ENCODE peak calls at places on chromosome 21, in nine cellular contexts. M is psoas muscle; Q is left ventricle myocardium inferior; S is ascending aorta; I is mesenchymal stem cell; T is CD8-positive, alpha-beta T cell; D is H9; C is cardiac muscle cell; F is fibroblast of lung. P is an unnamed sample. For H3K27me3, the result is how much of the 10 kb centered on the place peaks cover.

GRCh38 chr21:40299441-40299840 is 432.2 kb downstream of the PCP4 start:
- DNase-seq in D (no peak), Q (no peak), S (no peak), I (no peak), C (no peak), F (no peak), T (no peak), M (no peak), P (no peak)

GRCh38 chr21:34613679-34614442 is 1.1 kb downstream of the RCAN1 start:
- DNase-seq in C (no peak), D (no peak), Q (no peak), F (peak), I (peak), M (no peak), S (no peak), T (no peak), P (no peak)

GRCh38 chr21:27498025-27498424 is 531.1 kb upstream of the ADAMTS5 start:
- DNase-seq in M (no peak), Q (no peak), D (no peak), C (no peak), T (no peak), I (no peak), F (no peak), S (no peak), P (no peak)

GRCh38 chr21:27677547-27677946 is 710.7 kb upstream of the ADAMTS5 start:
- DNase-seq in I (no peak), S (no peak), M (no peak), D (no peak), F (peak), C (no peak), T (no peak), Q (no peak), P (no peak)

GRCh38 chr21:31248598-31248997 is 95.5 kb downstream of the TIAM1 start:
- DNase-seq in Q (no peak), T (no peak), D (no peak), C (no peak), M (no peak), I (peak), F (peak), S (no peak), P (no peak)

GRCh38 chr21:19993186-19993711 is 1005.0 kb upstream of the NCAM2 start:
- DNase-seq in S (no peak), I (peak), Q (no peak), D (no peak), F (no peak), C (no peak), M (no peak), T (no peak), P (no peak)

GRCh38 chr21:39381009-39381408 is 32.1 kb upstream of the HMGN1 start:
- DNase-seq in Q (no peak), I (peak), S (no peak), F (no peak), D (no peak), T (no peak), C (no peak), M (no peak), P (no peak)

GRCh38 chr21:17250651-17251294 is 262.1 kb upstream of the CXADR start:
- DNase-seq in I (no peak), S (no peak), D (no peak), M (no peak), T (no peak), F (peak), C (no peak), Q (no peak), P (no peak)

GRCh38 chr21:20949884-20950283 is 48.3 kb upstream of the NCAM2 start:
- DNase-seq in C (no peak), S (no peak), Q (no peak), I (no peak), F (no peak), M (no peak), D (no peak), T (no peak), P (no peak)

GRCh38 chr21:35084869-35085268 is 35.8 kb upstream of the RUNX1 start:
- DNase-seq in D (no peak), I (peak), T (no peak), C (no peak), F (peak), M (no peak), S (no peak), Q (no peak), P (no peak)

GRCh38 chr21:34846601-34847112 is 177.9 kb downstream of the CLIC6 start:
- DNase-seq in F (peak), I (peak), M (no peak), S (no peak), Q (no peak), C (peak), T (no peak), D (no peak), P (no peak)

GRCh38 chr21:17436626-17437111 is 76.2 kb upstream of the CXADR start:
- DNase-seq in T (no peak), S (no peak), D (no peak), F (no peak), Q (no peak), I (peak), M (no peak), C (peak), P (no peak)

GRCh38 chr21:27423073-27423472 is 456.2 kb upstream of the ADAMTS5 start:
- DNase-seq in I (peak), D (no peak), C (no peak), M (peak), T (no peak), Q (peak), S (peak), F (peak), P (no peak)

GRCh38 chr21:8991088-8991907 is 1530.1 kb upstream of the TPTE start:
- DNase-seq in C (no peak), S (peak), T (no peak), D (peak), F (peak), M (no peak), I (no peak), Q (no peak), P (no peak)

GRCh38 chr21:31497939-31498338 is 153.9 kb upstream of the TIAM1 start:
- DNase-seq in D (no peak), T (no peak), Q (no peak), M (no peak), F (no peak), I (no peak), C (no peak), S (no peak), P (no peak)

GRCh38 chr21:24444736-24445135 is 1162.5 kb downstream of the MRPL39 start:
- DNase-seq in T (no peak), Q (no peak), D (no peak), I (no peak), F (no peak), S (no peak), M (no peak), C (no peak), P (no peak)

GRCh38 chr21:38356898-38357297 is 100.1 kb downstream of the KCNJ15 start:
- DNase-seq in D (no peak), I (no peak), Q (no peak), T (no peak), M (no peak), C (no peak), S (no peak), F (no peak), P (peak)

GRCh38 chr21:29434081-29434480 is 135.4 kb downstream of the BACH1 start:
- DNase-seq in S (no peak), C (no peak), T (no peak), I (peak), D (no peak), M (no peak), F (no peak), Q (no peak), P (no peak)

GRCh38 chr21:39153373-39153772 is 29.9 kb downstream of the PSMG1 start:
- DNase-seq in D (no peak), Q (no peak), I (no peak), T (no peak), C (peak), M (no peak), S (no peak), F (no peak), P (peak)

GRCh38 chr21:35358008-35358407 is 308.9 kb upstream of the RUNX1 start:
- DNase-seq in I (no peak), F (no peak), M (no peak), T (no peak), C (no peak), S (no peak), Q (no peak), D (no peak), P (no peak)

GRCh38 chr21:40178726-40179125 is 311.5 kb downstream of the PCP4 start:
- DNase-seq in F (no peak), D (no peak), S (no peak), T (no peak), M (no peak), C (no peak), Q (no peak), I (no peak), P (no peak)

GRCh38 chr21:25079053-25079452 is 528.2 kb downstream of the MRPL39 start:
- DNase-seq in M (no peak), F (no peak), T (no peak), C (no peak), I (no peak), Q (no peak), S (no peak), D (no peak), P (no peak)

GRCh38 chr21:35603471-35603870 is 456.9 kb downstream of the SETD4 start:
- DNase-seq in I (no peak), C (no peak), T (no peak), S (no peak), F (no peak), D (peak), Q (no peak), M (no peak), P (peak)

GRCh38 chr21:39048064-39048463 is 135.2 kb downstream of the PSMG1 start:
- DNase-seq in S (peak), D (peak), I (peak), M (no peak), F (peak), Q (no peak), T (no peak), C (peak), P (peak)

GRCh38 chr21:28768753-28769152 is 223.9 kb downstream of the LTN1 start:
- DNase-seq in C (no peak), Q (no peak), S (no peak), T (no peak), I (no peak), M (no peak), D (no peak), F (no peak), P (no peak)

GRCh38 chr21:38958940-38959685 is 153.4 kb downstream of the ETS2 start:
- DNase-seq in M (peak), C (no peak), T (no peak), D (no peak), Q (no peak), S (no peak), I (peak), F (peak), P (no peak)

GRCh38 chr21:27804515-27804914 is 837.6 kb upstream of the ADAMTS5 start:
- DNase-seq in I (no peak), M (no peak), Q (peak), S (no peak), T (no peak), F (peak), D (no peak), C (peak), P (no peak)

GRCh38 chr21:38825269-38825668 is 19.5 kb downstream of the ETS2 start:
- DNase-seq in T (no peak), F (no peak), I (peak), M (no peak), D (no peak), C (no peak), Q (no peak), S (no peak), P (no peak)

GRCh38 chr21:16279658-16280581 is 550.1 kb downstream of the USP25 start:
- DNase-seq in T (no peak), M (peak), D (no peak), S (no peak), Q (peak), C (peak), F (peak), I (peak), P (no peak)

GRCh38 chr21:17139696-17140095 is 373.1 kb upstream of the CXADR start:
- DNase-seq in D (no peak), F (no peak), C (no peak), Q (no peak), S (no peak), I (no peak), T (no peak), M (no peak), P (no peak)

GRCh38 chr21:29075706-29076447 is 2.4 kb upstream of the CCT8 start:
- DNase-seq in S (no peak), T (no peak), I (no peak), Q (no peak), C (no peak), M (no peak), D (no peak), F (peak), P (no peak)

GRCh38 chr21:34926784-34927548 is 122.1 kb downstream of the RUNX1 start:
- DNase-seq in T (no peak), S (no peak), F (peak), M (no peak), I (peak), D (no peak), Q (no peak), C (peak), P (no peak)

GRCh38 chr21:34544032-34544496 is 32.1 kb upstream of the KCNE1 start:
- DNase-seq in S (peak), F (peak), T (no peak), C (peak), Q (peak), M (peak), I (peak), D (peak), P (peak)

GRCh38 chr21:17585875-17586450 is 26.7 kb downstream of the BTG3 start:
- DNase-seq in T (no peak), C (peak), S (no peak), I (peak), M (no peak), D (no peak), F (peak), Q (no peak), P (no peak)

DNA sequence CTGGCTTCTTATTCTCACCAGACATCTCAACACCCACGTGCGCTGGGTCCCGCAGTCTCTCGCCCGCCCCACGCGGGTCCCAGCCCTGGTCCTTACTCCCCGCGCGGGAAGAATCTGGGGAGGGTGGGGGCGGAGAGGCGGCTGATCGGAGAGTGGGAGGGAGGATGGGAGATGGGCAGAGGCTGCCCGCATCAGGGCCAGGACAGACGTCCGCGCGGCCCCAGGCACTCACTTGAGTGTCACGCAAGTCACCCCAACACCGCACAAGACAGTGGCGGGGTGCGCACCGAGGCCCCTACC is 6.1 kb upstream of the SIM2 start:
- DNase-seq in Q (no peak), D (no peak), S (no peak), T (no peak), C (no peak), M (no peak), I (no peak), F (no peak), P (no peak)
- H3K27me3 ChIP-seq in Q (half or more), D (half or more), S (half or more), T (half or more), C (half or more), M (under half), I (half or more), F (half or more), P (half or more)

GRCh38 chr21:41768371-41769042 is 1.7 kb upstream of the RIPK4 start:
- DNase-seq in C (peak), S (peak), Q (no peak), F (peak), T (no peak), I (peak), D (peak), M (no peak), P (peak)

GRCh38 chr21:41767606-41768370 is 936 bp upstream of the RIPK4 start:
- DNase-seq in T (no peak), D (no peak), C (no peak), M (no peak), I (no peak), S (peak), Q (no peak), F (peak), P (peak)

GRCh38 chr21:41769933-41770332 is 3.1 kb upstream of the RIPK4 start:
- DNase-seq in F (no peak), C (no peak), Q (no peak), M (no peak), S (no peak), T (no peak), D (no peak), I (no peak), P (peak)

GRCh38 chr21:41769521-41769920 is 2.7 kb upstream of the RIPK4 start:
- DNase-seq in S (peak), Q (no peak), T (no peak), F (no peak), I (no peak), C (no peak), M (no peak), D (no peak), P (no peak)

DNA sequence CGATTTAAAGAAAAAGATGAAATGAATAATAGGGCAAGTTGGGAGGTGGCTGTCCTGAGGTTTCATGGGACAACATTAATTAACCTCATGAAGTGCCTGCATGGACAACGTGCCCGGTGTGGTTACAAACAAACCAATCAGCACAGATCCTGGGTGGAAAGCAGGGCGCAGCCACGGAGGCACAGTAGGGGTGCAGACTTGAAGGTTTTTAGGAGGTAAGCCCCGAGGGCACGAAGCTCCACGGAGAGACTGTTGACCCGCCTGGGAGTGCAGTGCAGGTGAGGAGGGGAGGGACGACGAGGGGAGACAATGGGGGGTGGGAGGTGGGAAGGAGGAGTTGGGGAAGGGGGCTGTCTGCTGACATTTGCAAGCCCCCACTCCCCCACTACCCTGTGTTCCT is 2.3 kb upstream of the RIPK4 start:
- DNase-seq in D (no peak), S (peak), Q (no peak), T (no peak), M (no peak), C (no peak), F (no peak), I (no peak), P (peak)
- H3K27me3 ChIP-seq in D (half or more), S (under half), Q (half or more), T (under half), M (under half), C (half or more), F (half or more), I (under half), P (half or more)

GRCh38 chr21:33126569-33126968 is 56.6 kb downstream of the OLIG1 start:
- DNase-seq in Q (no peak), F (no peak), S (no peak), C (no peak), T (no peak), D (no peak), M (no peak), I (no peak), P (no peak)

GRCh38 chr21:33128538-33128937 is 58.6 kb downstream of the OLIG1 start:
- DNase-seq in F (no peak), T (no peak), S (no peak), I (no peak), Q (no peak), M (no peak), C (no peak), D (no peak), P (no peak)

GRCh38 chr21:33124879-33125278 is 54.9 kb downstream of the OLIG1 start:
- DNase-seq in S (no peak), C (no peak), F (no peak), Q (no peak), M (no peak), I (no peak), T (no peak), D (no peak), P (no peak)

GRCh38 chr21:33125981-33126380 is 56.0 kb downstream of the OLIG1 start:
- DNase-seq in D (no peak), M (no peak), Q (no peak), T (no peak), S (no peak), C (no peak), I (no peak), F (no peak), P (no peak)

DNA sequence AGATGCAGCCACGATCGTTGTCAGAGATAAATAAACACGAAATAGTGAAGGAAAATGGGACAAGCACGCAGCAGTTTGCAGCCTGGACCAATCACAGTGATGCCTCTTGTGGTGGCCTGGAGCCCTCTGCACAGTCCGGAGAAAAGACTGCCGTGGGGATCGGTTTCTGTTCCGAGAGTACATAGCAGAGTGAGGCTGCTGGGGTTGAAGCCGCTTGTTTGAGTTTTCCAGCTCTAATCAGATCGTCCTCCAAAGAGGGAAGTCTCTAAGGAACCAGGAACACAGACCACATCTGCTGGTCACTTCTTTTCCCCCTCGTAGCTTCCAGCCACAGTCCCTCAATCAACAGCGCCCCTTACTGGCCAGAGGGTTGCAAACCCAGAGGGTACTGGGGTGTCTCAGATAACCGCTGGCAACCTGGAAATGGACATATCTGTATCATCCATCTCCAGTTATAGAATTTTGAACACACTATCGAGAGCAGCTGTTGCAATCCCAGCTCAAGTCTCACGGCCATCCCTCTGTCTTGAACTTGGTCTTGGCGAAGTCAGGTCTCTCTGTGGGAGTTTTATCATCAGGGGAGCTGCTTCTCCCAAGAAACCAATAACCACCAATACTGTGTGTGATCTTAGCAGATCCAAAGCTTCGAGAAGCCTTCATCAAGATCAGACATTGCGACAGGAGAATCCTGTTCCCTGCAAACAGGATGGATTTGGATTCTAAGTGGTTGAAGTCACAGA is 57.4 kb downstream of the OLIG1 start:
- DNase-seq in T (peak), S (peak), I (peak), M (peak), C (peak), Q (peak), D (peak), F (peak), P (peak)
- H3K27me3 ChIP-seq in T (under half), S (under half), I (under half), M (under half), C (under half), Q (half or more), D (under half), F (under half), P (under half)

GRCh38 chr21:43313221-43313938 is 113.6 kb downstream of the SIK1 start:
- DNase-seq in T (no peak), S (no peak), I (no peak), F (no peak), Q (no peak), M (peak), C (no peak), D (no peak), P (no peak)
- H3K27me3 ChIP-seq in T (under half), S (under half), I (under half), F (under half), Q (under half), M (under half), C (under half), D (under half), P (under half)